ENCODE peak calls at places on chromosomes 5 and 9, in six cellular contexts. I, A, V, Q, D and H are unnamed samples.
A peak's percentile ranks its signal among the peaks of the same experiment; 100 is the strongest.

GRCh38 chr5:125412561-125413535 is 666.4 kb upstream of the ZNF608 start:
- DNase-seq in A (peak; percentile 91), Q (peak; percentile 9), V (no peak), I (peak; percentile 80), D (no peak), H (peak; percentile 81)

GRCh38 chr5:83750759-83751158 is 30.1 kb upstream of the HAPLN1 start:
- DNase-seq in Q (no peak), D (no peak), V (no peak), A (no peak), I (no peak), H (no peak)

GRCh38 chr5:149080294-149080693 is 17.4 kb upstream of the SH3TC2 start:
- DNase-seq in V (no peak), D (no peak), Q (no peak), A (no peak), I (no peak), H (no peak)

GRCh38 chr5:157761690-157762611 is 18.4 kb downstream of the LSM11 start:
- DNase-seq in V (peak; percentile 30), Q (peak; percentile 72), I (peak; percentile 43), D (no peak), A (peak; percentile 72), H (no peak)

GRCh38 chr5:178502401-178503100 is 87.6 kb downstream of the COL23A1 start:
- DNase-seq in I (no peak), Q (no peak), V (no peak), D (no peak), A (no peak), H (no peak)

GRCh38 chr9:72315089-72315509 is 49.9 kb downstream of the ZFAND5 start:
- DNase-seq in Q (peak; percentile 24), V (no peak), D (no peak), I (no peak), A (peak; percentile 47), H (peak; percentile 74)

GRCh38 chr9:134344821-134345310 is 18.6 kb downstream of the RXRA start:
- DNase-seq in V (no peak), Q (no peak), I (no peak), D (no peak), A (no peak), H (no peak)

GRCh38 chr5:36402512-36402906 is 100.8 kb upstream of the RANBP3L start:
- DNase-seq in V (no peak), Q (no peak), I (no peak), A (no peak), D (no peak), H (no peak)

GRCh38 chr9:110126457-110126856 is 81.5 kb downstream of the C9orf152 start:
- DNase-seq in Q (no peak), I (no peak), A (no peak), D (no peak), V (no peak), H (no peak)

GRCh38 chr5:170445936-170446335 is 56.8 kb upstream of the KCNMB1 start:
- DNase-seq in D (no peak), A (no peak), V (no peak), Q (no peak), I (no peak), H (no peak)

GRCh38 chr9:114386886-114387677 is 700 bp downstream of the AKNA start:
- DNase-seq in I (no peak), Q (no peak), A (peak; percentile 17), V (no peak), D (no peak), H (peak; percentile 49)

GRCh38 chr5:60483046-60483445 is 216.9 kb downstream of the DEPDC1B start:
- DNase-seq in D (no peak), Q (no peak), V (no peak), I (no peak), A (peak; percentile 19), H (no peak)

GRCh38 chr5:82129723-82130285 is 148.3 kb downstream of the RPS23 start:
- DNase-seq in A (no peak), I (no peak), V (no peak), Q (no peak), D (no peak), H (no peak)

GRCh38 chr5:164188733-164189148 is 683.3 kb downstream of the MAT2B start:
- DNase-seq in I (peak; percentile 24), Q (no peak), D (no peak), V (no peak), A (no peak), H (no peak)

GRCh38 chr9:73871636-73872035 is 625.5 kb upstream of the RORB start:
- DNase-seq in D (no peak), A (no peak), Q (no peak), V (no peak), I (no peak), H (no peak)

GRCh38 chr9:82332774-82333152 is 344.2 kb downstream of the SPATA31D1 start:
- DNase-seq in A (peak; percentile 23), I (no peak), Q (no peak), D (no peak), V (no peak), H (no peak)

GRCh38 chr5:159018855-159019254 is 80.9 kb downstream of the EBF1 start:
- DNase-seq in D (no peak), V (no peak), Q (no peak), I (no peak), A (no peak), H (no peak)
- H3K27ac ChIP-seq in D (no peak overlapping the region), V (no peak overlapping the region), Q (no peak overlapping the region), I (no peak overlapping the region), A (no peak overlapping the region), H (no peak overlapping the region)

GRCh38 chr5:68046445-68046844 is 169.1 kb upstream of the PIK3R1 start:
- DNase-seq in D (no peak), I (no peak), Q (peak; percentile 24), A (peak; percentile 98), V (no peak), H (no peak)

GRCh38 chr5:68047035-68047434 is 168.5 kb upstream of the PIK3R1 start:
- DNase-seq in V (no peak), A (peak; percentile 54), Q (no peak), D (no peak), I (no peak), H (no peak)

GRCh38 chr5:68037541-68037940 is 178.0 kb upstream of the PIK3R1 start:
- DNase-seq in I (no peak), A (peak; percentile 5), Q (no peak), V (no peak), D (no peak), H (no peak)

DNA sequence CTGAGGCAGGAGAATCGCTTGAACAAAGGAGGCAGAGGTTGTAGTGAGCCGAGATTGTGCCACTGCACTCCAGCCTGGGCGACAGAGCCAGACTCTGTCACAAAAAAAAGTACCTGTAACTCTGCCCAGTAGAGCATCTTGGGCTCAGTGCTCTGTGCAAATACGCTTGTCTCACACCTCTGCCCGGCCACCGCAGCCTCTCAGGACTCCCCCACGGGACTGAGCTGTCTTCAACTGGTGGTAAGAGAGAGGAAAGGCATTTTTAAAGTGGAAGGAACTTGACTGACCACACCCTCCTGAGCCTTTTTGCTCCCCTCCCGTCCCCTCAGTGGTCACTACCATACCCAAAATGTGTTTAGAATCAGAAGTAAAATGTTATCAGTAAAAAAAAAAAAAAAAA is 174.3 kb upstream of the PIK3R1 start:
- DNase-seq in V (no peak), I (no peak), A (no peak), Q (no peak), D (no peak), H (no peak)
- H3K4me1 ChIP-seq in V (no peaks in the 10 kb centered on the region), I (no peaks in the 10 kb centered on the region), A (peaks cover 2% of the 10 kb centered on the region), Q (peaks cover 3% of the 10 kb centered on the region), D (no peaks in the 10 kb centered on the region), H (no peaks in the 10 kb centered on the region)

DNA sequence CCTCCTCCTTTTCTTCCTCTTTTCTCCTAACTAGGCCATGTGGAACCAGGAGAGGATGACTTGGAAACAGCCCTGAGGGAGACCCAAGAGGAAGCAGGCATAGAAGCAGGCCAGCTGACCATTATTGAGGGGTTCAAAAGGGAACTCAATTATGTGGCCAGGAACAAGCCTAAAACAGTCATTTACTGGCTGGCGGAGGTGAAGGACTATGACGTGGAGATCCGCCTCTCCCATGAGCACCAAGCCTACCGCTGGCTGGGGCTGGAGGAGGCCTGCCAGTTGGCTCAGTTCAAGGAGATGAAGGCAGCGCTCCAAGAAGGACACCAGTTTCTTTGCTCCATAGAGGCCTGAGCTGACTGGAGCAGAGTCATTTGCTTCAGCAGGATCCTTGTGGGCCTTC is 13.7 kb downstream of the NUDT2 start:
- DNase-seq in D (no peak), A (no peak), I (no peak), V (no peak), Q (no peak), H (peak; percentile 82)
- H3K27ac ChIP-seq in D (no peak overlapping the region), A (no peak overlapping the region), I (no peak overlapping the region), V (no peak overlapping the region), Q (no peak overlapping the region), H (peak overlapping the region; percentile 89)

DNA sequence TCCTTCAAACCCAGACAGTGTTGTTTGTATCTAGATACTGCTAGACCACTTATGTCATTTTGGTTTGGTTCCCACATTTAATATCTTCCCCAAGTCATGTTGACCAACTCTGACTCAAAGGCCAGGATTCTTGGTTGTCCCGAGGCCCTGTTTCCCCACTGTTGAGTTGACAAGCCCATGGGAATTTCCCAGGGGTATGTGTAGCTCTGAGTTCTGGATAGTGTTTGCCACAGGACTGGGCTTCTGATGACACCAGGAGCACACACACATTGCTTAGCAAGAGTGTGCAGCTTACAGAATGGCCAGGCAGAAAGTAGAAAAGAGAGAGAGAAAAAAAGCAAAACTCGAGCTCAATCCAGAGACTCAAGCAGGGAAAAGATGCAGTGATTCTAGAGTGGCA is 214.4 kb downstream of the NXNL2 start:
- DNase-seq in D (no peak), Q (no peak), I (no peak), V (no peak), A (peak; percentile 92), H (no peak)
- H3K4me1 ChIP-seq in D (no peaks in the 10 kb centered on the region), Q (peaks cover 29% of the 10 kb centered on the region), I (peaks cover 10% of the 10 kb centered on the region), V (no peaks in the 10 kb centered on the region), A (peaks cover 34% of the 10 kb centered on the region), H (peaks cover 30% of the 10 kb centered on the region)

DNA sequence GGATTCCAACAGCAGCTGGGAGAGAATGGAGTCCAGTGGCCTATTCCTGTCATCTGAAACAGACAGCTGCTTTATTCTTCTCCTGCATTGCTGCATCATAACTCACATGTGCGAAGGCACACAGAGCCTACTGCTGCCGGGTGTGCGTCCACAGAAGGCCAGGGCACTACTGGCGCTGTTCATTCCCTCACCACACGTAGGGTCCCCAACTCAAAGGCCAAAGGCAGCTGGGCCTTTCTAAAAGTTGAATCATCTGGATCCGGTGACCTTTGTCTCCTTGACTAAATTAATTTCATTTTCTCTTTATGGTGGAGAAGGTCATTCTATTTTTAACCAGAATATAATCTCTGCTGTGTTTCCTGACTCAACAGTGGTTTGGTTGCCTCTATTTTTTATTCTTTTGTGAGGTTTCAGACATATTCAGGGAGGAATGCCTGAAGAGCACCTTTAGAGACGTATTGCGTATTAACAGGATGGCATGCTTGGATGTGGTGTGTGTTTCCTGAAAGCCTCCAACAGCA is 10.8 kb upstream of the SPATA24 start:
- DNase-seq in V (peak; percentile 24), I (no peak), A (no peak), D (no peak), Q (no peak), H (no peak)
- H3K27ac ChIP-seq in V (peak overlapping the region; percentile 55), I (no peak overlapping the region), A (no peak overlapping the region), D (peak overlapping the region; percentile 11), Q (no peak overlapping the region), H (peak overlapping the region; percentile 58)

DNA sequence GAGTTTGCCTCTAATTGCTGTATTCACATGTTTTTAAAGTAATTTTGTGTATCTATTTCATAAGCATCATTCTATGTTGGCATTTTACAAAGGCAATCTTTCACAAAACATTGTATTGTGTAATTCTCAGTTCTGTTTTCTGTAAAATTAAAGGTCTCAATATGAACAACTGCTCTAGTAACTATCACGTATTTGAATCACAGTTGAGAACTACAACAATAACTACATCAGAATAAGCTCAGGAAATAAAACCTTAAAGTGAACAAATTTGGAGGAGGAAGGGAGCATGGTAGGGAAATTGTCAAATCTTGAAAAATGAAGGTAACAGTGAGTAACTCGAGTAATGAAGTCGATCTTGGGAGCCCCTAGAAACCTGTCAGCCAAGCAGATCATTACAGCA is 22.5 kb upstream of the CAMK4 start:
- DNase-seq in A (no peak), V (no peak), I (no peak), Q (no peak), D (no peak), H (no peak)
- H3K4me1 ChIP-seq in A (no peaks in the 10 kb centered on the region), V (no peaks in the 10 kb centered on the region), I (peaks cover 7% of the 10 kb centered on the region), Q (no peaks in the 10 kb centered on the region), D (no peaks in the 10 kb centered on the region), H (no peaks in the 10 kb centered on the region)

GRCh38 chr5:10655041-10655685 is 91.3 kb downstream of the ANKRD33B start:
- DNase-seq in D (no peak), Q (no peak), I (no peak), A (no peak), V (no peak), H (peak; percentile 24)
- H3K27ac ChIP-seq in D (no peak overlapping the region), Q (no peak overlapping the region), I (no peak overlapping the region), A (no peak overlapping the region), V (no peak overlapping the region), H (no peak overlapping the region)